ENCODE peak calls at places on chromosome X, in eight cellular contexts. C is epithelial cell of proximal tubule; V is choroid plexus epithelial cell; U is spleen; A is omental fat pad; I is CD4-positive, alpha-beta T cell; L is neural progenitor cell; F is endothelial cell. Q is an unnamed sample.

GRCh38 chrX:28273751-28274150 is 292.5 kb upstream of the DCAF8L1 start:
- DNase-seq in L (no peak), F (no peak), C (no peak), U (no peak), I (no peak), V (peak; percentile 2), A (no peak), Q (no peak)

GRCh38 chrX:66751136-66751782 is 112.4 kb upstream of the EDA2R start:
- DNase-seq in C (no peak), A (no peak), F (no peak), V (no peak), L (no peak), I (no peak), U (no peak), Q (no peak)

GRCh38 chrX:74232859-74233258 is 71.1 kb upstream of the ZCCHC13 start:
- DNase-seq in I (no peak), V (peak; percentile 67), A (no peak), L (no peak), C (no peak), U (no peak), F (no peak), Q (no peak)

GRCh38 chrX:13899607-13900006 is 82.7 kb upstream of the GPM6B start:
- DNase-seq in I (no peak), U (no peak), C (peak; percentile 76), A (no peak), F (no peak), L (no peak), V (peak; percentile 72), Q (no peak)

GRCh38 chrX:120308959-120309872 is 2.0 kb downstream of the TMEM255A start:
- DNase-seq in I (peak; percentile 65), C (no peak), V (peak; percentile 80), A (peak; percentile 29), L (peak; percentile 82), F (peak; percentile 60), U (peak; percentile 92), Q (peak; percentile 64)

GRCh38 chrX:111363741-111364140 is 48.3 kb downstream of the DCX start:
- DNase-seq in C (no peak), I (no peak), L (no peak), U (no peak), F (no peak), V (no peak), A (no peak), Q (no peak)

GRCh38 chrX:118066867-118067515 is 49.6 kb downstream of the KLHL13 start:
- DNase-seq in F (no peak), V (no peak), I (no peak), L (no peak), U (no peak), C (no peak), A (no peak), Q (no peak)

GRCh38 chrX:1283750-1284149 is 15.1 kb downstream of the CSF2RA start:
- DNase-seq in L (no peak), U (no peak), V (no peak), F (no peak), C (no peak), A (no peak), I (no peak), Q (no peak)

GRCh38 chrX:150258463-150259430 is 104.4 kb upstream of the MAMLD1 start:
- DNase-seq in C (no peak), I (no peak), F (no peak), U (no peak), V (peak; percentile 9), A (no peak), L (no peak), Q (no peak)

GRCh38 chrX:72694170-72694569 is 19.9 kb downstream of the PHKA1 start:
- DNase-seq in A (no peak), V (no peak), U (no peak), I (no peak), F (no peak), C (no peak), L (no peak), Q (no peak)

GRCh38 chrX:155535866-155536265 is 76.9 kb downstream of the TMLHE start:
- DNase-seq in A (no peak), C (no peak), L (no peak), F (no peak), U (no peak), I (no peak), V (no peak), Q (no peak)

GRCh38 chrX:135974279-135974856 is 580 bp upstream of the MMGT1 start:
- DNase-seq in L (peak; percentile 85), A (peak; percentile 36), F (no peak), V (peak; percentile 80), U (peak; percentile 89), I (peak; percentile 74), C (no peak), Q (no peak)

DNA sequence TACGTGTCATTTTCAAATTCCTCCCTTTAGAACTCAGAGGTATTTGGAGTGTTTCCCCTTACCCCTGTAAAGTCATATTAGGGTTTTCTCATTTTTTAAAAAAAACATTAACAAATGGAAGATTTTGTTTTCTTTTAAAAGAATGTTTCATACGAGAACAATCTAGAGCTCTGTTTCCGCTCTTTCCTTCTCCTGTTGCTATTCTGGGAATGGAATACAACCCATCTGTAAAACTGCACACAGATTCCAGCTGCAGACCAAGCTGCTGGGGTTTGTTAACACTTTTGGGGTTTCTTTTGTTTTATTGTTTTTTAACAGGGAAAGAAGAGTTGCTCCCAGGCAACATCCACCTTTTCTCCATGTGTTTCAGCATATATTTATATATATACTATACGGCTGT is 61.3 kb downstream of the HCCS start:
- DNase-seq in I (no peak), A (no peak), L (no peak), U (no peak), F (no peak), C (no peak), V (no peak), Q (no peak)
- TF ChIP-seq CTCF in I (no peak), A (no peak), L (no peak), U (no peak), F (no peak), C (no peak), V (no peak), Q (no peak)

DNA sequence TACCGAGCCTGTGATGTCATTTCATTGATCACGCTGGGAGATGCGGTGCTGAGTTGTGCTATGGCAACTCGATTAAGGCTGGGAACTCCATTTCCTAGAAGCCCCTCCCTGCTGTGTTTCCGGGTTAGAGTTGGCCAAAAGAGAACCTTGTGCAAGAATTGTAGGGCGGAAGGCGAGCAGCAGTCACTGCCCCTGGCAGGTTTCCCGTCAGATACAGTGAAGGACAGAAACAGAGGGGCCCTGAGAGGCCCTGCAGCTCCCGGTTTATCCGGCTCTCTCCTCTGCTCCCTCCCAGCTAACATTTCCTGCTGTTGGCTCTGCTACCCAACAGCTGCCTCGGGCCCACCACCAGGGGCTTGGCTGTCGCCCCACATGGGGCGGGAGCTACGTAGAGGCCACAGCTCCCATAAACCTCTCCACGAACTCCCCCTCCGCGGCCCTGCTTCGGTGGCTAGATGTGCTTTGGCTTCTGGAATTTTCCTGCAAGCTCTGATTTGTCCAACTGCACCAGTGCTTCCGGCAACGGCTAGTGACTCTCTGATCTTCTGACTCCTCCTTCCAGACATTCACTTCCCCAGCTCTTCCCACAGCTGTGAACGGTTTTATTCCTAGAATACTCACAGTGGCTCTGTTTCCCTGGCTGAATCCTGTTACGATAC is 74.9 kb upstream of the USP9X start:
- DNase-seq in U (peak; percentile 85), V (peak; percentile 94), A (peak; percentile 33), C (no peak), F (peak; percentile 38), L (peak; percentile 52), I (no peak), Q (peak; percentile 63)
- TF ChIP-seq CTCF in U (peak; percentile 32), V (peak; percentile 31), A (no peak), C (no peak), F (no peak), L (peak; percentile 33), I (no peak), Q (no peak)

GRCh38 chrX:85611926-85612325 is 232.5 kb upstream of the POF1B start:
- DNase-seq in U (no peak), C (no peak), A (no peak), F (no peak), I (no peak), V (peak; percentile 27), L (no peak), Q (no peak)
- TF ChIP-seq CTCF in U (no peak), C (peak; percentile 37), A (no peak), F (peak; percentile 23), I (no peak), V (peak; percentile 38), L (peak; percentile 51), Q (no peak)

DNA sequence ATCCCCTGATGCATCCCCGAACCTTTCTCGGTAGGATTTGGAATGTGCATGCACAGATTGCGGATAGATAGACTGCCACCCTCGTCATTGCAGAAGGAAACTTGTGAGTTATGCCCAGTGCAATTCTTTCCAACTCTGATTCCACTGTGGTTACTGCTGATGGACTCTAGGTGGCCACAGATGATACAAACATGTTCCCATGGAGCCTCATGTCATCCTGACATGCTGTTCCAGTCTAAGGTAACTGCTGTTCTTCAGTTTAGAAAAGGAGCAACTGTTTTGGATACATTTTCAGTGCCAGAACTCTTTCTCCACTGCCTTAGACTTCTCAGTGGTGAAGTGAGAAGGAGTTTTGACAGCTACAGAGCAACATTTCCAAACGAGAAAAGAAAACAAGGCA is 9.0 kb upstream of the VCX3B start:
- DNase-seq in A (no peak), U (no peak), L (no peak), I (no peak), V (no peak), C (no peak), F (no peak), Q (no peak)
- TF ChIP-seq CTCF in A (no peak), U (no peak), L (peak; percentile 12), I (no peak), V (no peak), C (peak; percentile 18), F (no peak), Q (no peak)

GRCh38 chrX:12704706-12705105 is 86.5 kb upstream of the PRPS2 start:
- DNase-seq in V (no peak), C (no peak), F (no peak), A (no peak), L (no peak), I (no peak), U (no peak), Q (no peak)

GRCh38 chrX:12702509-12703091 is 88.6 kb upstream of the PRPS2 start:
- DNase-seq in U (no peak), C (no peak), F (peak; percentile 40), A (no peak), V (peak; percentile 2), I (no peak), L (peak; percentile 4), Q (no peak)

GRCh38 chrX:12700745-12701144 is 90.5 kb upstream of the PRPS2 start:
- DNase-seq in C (no peak), U (no peak), F (no peak), L (no peak), I (no peak), A (no peak), V (no peak), Q (no peak)

DNA sequence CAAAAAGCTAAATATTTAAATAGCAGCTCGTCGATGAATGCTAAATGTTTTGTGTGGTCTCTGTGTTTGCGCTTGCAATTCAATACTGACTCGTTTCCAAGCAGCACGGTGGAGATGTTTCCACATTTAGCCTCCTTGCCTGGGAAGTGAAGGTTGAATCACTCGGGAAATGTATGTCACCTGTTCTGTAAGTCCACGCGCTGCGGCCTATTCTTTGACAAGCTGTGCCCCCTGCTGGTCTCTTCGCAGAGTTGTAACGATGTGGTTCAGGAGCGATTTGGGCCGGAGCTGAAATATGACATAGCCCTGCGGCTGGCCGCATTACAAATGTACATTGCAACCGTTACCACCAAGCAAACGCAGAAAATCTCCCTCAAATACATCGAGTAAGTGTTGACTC is 89.6 kb upstream of the PRPS2 start:
- DNase-seq in V (peak; percentile 57), C (peak; percentile 18), F (peak; percentile 44), A (no peak), I (no peak), L (peak; percentile 82), U (no peak), Q (no peak)
- TF ChIP-seq CTCF in V (peak; percentile 61), C (peak; percentile 69), F (peak; percentile 58), A (no peak), I (peak; percentile 23), L (peak; percentile 61), U (peak; percentile 46), Q (no peak)

Q was measured in CD14-positive monocyte.